ENCODE peak calls at places on chromosome 15, in four cellular contexts. S is neural progenitor cell, I is OCI-LY7, F is K562. P is an unnamed sample.

GRCh38 chr15:96337991-96338771 is 7.7 kb downstream of the NR2F2 start:
- DNase-seq in S (peak; percentile 4), I (no peak), F (no peak), P (peak; percentile 63)

GRCh38 chr15:31345606-31346366 is 19.2 kb downstream of the KLF13 start:
- DNase-seq in S (no peak), F (no peak), I (peak; percentile 53), P (no peak)

GRCh38 chr15:69068157-69068556 is 53.7 kb downstream of the NOX5 start:
- DNase-seq in I (no peak), S (no peak), F (no peak), P (no peak)

GRCh38 chr15:84982301-84982920 is 755 bp downstream of the PDE8A start:
- DNase-seq in S (peak; percentile 53), I (peak; percentile 26), F (no peak), P (peak; percentile 24)

GRCh38 chr15:49855917-49856637 is 235.2 kb downstream of the DTWD1 start:
- DNase-seq in S (no peak), I (no peak), F (no peak), P (peak; percentile 100)

GRCh38 chr15:68346986-68347385 is 69.4 kb downstream of the FEM1B start:
- DNase-seq in I (no peak), F (no peak), S (no peak), P (no peak)

GRCh38 chr15:52994290-52994689 is 204.2 kb upstream of the ONECUT1 start:
- DNase-seq in I (no peak), F (no peak), S (no peak), P (no peak)

GRCh38 chr15:57919754-57920153 is 145.8 kb downstream of the ALDH1A2 start:
- DNase-seq in I (no peak), S (no peak), F (no peak), P (no peak)

GRCh38 chr15:56820333-56820732 is 87.0 kb upstream of the ZNF280D start:
- DNase-seq in S (no peak), I (no peak), F (no peak), P (no peak)

GRCh38 chr15:52466134-52466701 is 62.5 kb downstream of the MYO5A start:
- DNase-seq in F (no peak), I (peak; percentile 97), S (peak; percentile 13), P (no peak)

GRCh38 chr15:33670567-33670966 is 297.7 kb upstream of the CHRM5 start:
- DNase-seq in S (no peak), I (peak; percentile 5), F (no peak), P (no peak)

GRCh38 chr15:82317091-82317489 is 32.2 kb downstream of the GOLGA6L10 start:
- DNase-seq in S (no peak), I (no peak), F (peak; percentile 40), P (no peak)

GRCh38 chr15:39466428-39466827 is 114.5 kb upstream of the THBS1 start:
- DNase-seq in I (no peak), S (no peak), F (no peak), P (no peak)

GRCh38 chr15:98955331-98955730 is 52.3 kb downstream of the PGPEP1L start:
- DNase-seq in F (no peak), I (no peak), S (no peak), P (peak; percentile 66)

GRCh38 chr15:74413350-74414080 is 20.2 kb downstream of the SEMA7A start:
- DNase-seq in I (no peak), S (no peak), F (no peak), P (no peak)

GRCh38 chr15:80251505-80252280 is at the start of gene CTXND1:
- DNase-seq in S (peak; percentile 78), I (no peak), F (no peak), P (no peak)

GRCh38 chr15:40930430-40931299 is 1.5 kb downstream of the DLL4 start:
- DNase-seq in F (peak; percentile 82), S (peak; percentile 87), I (peak; percentile 54), P (no peak)

GRCh38 chr15:40932625-40933519 is 3.7 kb downstream of the DLL4 start:
- DNase-seq in I (no peak), S (no peak), F (no peak), P (no peak)

GRCh38 chr15:40931300-40932142 is 2.4 kb downstream of the DLL4 start:
- DNase-seq in I (no peak), S (no peak), F (no peak), P (no peak)

GRCh38 chr15:40933520-40933904 is 4.4 kb downstream of the DLL4 start:
- DNase-seq in F (no peak), S (no peak), I (no peak), P (no peak)

GRCh38 chr15:40932146-40932545 is 3.0 kb downstream of the DLL4 start:
- DNase-seq in S (no peak), I (peak; percentile 22), F (no peak), P (no peak)
- H3K4me2 ChIP-seq in S (no peak overlapping the region), I (no peak overlapping the region), F (no peak overlapping the region), P (no peak overlapping the region)

GRCh38 chr15:62895905-62896316 is 146.6 kb upstream of the TPM1 start:
- DNase-seq in S (no peak), F (no peak), I (no peak), P (peak; percentile 67)

GRCh38 chr15:62896380-62896866 is 146.1 kb upstream of the TPM1 start:
- DNase-seq in I (no peak), S (no peak), F (no peak), P (no peak)

GRCh38 chr15:62894322-62895085 is 148.0 kb upstream of the TPM1 start:
- DNase-seq in F (no peak), I (no peak), S (no peak), P (peak; percentile 58)

GRCh38 chr15:62896969-62897486 is 145.5 kb upstream of the TPM1 start:
- DNase-seq in S (peak; percentile 51), I (no peak), F (peak; percentile 26), P (peak; percentile 98)

GRCh38 chr15:62895139-62895866 is 147.2 kb upstream of the TPM1 start:
- DNase-seq in F (no peak), I (no peak), S (no peak), P (peak; percentile 95)
- H3K27ac ChIP-seq in F (no peak overlapping the region), I (no peak overlapping the region), S (no peak overlapping the region), P (peak overlapping the region; percentile 76)

GRCh38 chr15:40523611-40524010 is 41.2 kb downstream of the CCDC32 start:
- DNase-seq in S (no peak), I (no peak), F (no peak), P (no peak)
- H3K4me3 ChIP-seq in S (no peak overlapping the region), I (no peak overlapping the region), F (no peak overlapping the region), P (no peak overlapping the region)

GRCh38 chr15:64507293-64507802 is 47.0 kb downstream of the ZNF609 start:
- DNase-seq in F (peak; percentile 19), I (peak; percentile 62), S (peak; percentile 14), P (peak; percentile 89)
- H3K4me2 ChIP-seq in F (peak overlapping the region; percentile 22), I (peak overlapping the region; percentile 67), S (no peak overlapping the region), P (peak overlapping the region; percentile 26)

GRCh38 chr15:86735244-86736040 is 655.8 kb downstream of the AGBL1 start:
- DNase-seq in F (no peak), S (no peak), I (no peak), P (no peak)
- H3K27ac ChIP-seq in F (no peak overlapping the region), S (no peak overlapping the region), I (no peak overlapping the region), P (no peak overlapping the region)

P was measured in fibroblast of lung.